ENCODE peak calls at places on chromosomes 12 and 14, in eight cellular contexts. One of them, this sample, is unnamed.

GRCh38 chr14:103382375-103382774 is 2.8 kb upstream of the MARK3 start:
- DNase-seq in midbrain: no peak
- DNase-seq in NCI-H187: no peak
- DNase-seq in naive thymus-derived CD8-positive, alpha-beta T cell: no peak
- DNase-seq in esophagus muscularis mucosa: no peak
- DNase-seq in tibial artery: no peak
- DNase-seq in endothelial cell: no peak
- DNase-seq in activated naive CD4-positive, alpha-beta T cell treated with anti-CD3 and anti-CD28 coated beads, Interleukin-2, amount 50 U/mL, for 16 hours: no peak
- DNase-seq in this sample: no peak

GRCh38 chr12:124956571-124956970 is 32.4 kb downstream of the DHX37 start:
- DNase-seq in NCI-H187: no peak
- DNase-seq in esophagus muscularis mucosa: no peak
- DNase-seq in endothelial cell: no peak
- DNase-seq in naive thymus-derived CD8-positive, alpha-beta T cell: no peak
- DNase-seq in tibial artery: no peak
- DNase-seq in activated naive CD4-positive, alpha-beta T cell treated with anti-CD3 and anti-CD28 coated beads, Interleukin-2, amount 50 U/mL, for 16 hours: no peak
- DNase-seq in midbrain: no peak
- DNase-seq in this sample: no peak

GRCh38 chr12:127613056-127613455 is 653.9 kb upstream of the TMEM132C start:
- DNase-seq in tibial artery: no peak
- DNase-seq in NCI-H187: no peak
- DNase-seq in naive thymus-derived CD8-positive, alpha-beta T cell: no peak
- DNase-seq in endothelial cell: no peak
- DNase-seq in esophagus muscularis mucosa: no peak
- DNase-seq in activated naive CD4-positive, alpha-beta T cell treated with anti-CD3 and anti-CD28 coated beads, Interleukin-2, amount 50 U/mL, for 16 hours: no peak
- DNase-seq in midbrain: no peak
- DNase-seq in this sample: no peak

GRCh38 chr12:132606466-132606865 is 3.9 kb downstream of the LRCOL1 start:
- DNase-seq in naive thymus-derived CD8-positive, alpha-beta T cell: no peak
- DNase-seq in endothelial cell: no peak
- DNase-seq in NCI-H187: no peak
- DNase-seq in activated naive CD4-positive, alpha-beta T cell treated with anti-CD3 and anti-CD28 coated beads, Interleukin-2, amount 50 U/mL, for 16 hours: no peak
- DNase-seq in esophagus muscularis mucosa: no peak
- DNase-seq in tibial artery: no peak
- DNase-seq in midbrain: no peak
- DNase-seq in this sample: no peak

GRCh38 chr12:52677126-52677525 is 3.1 kb downstream of the KRT1 start:
- DNase-seq in tibial artery: no peak
- DNase-seq in esophagus muscularis mucosa: no peak
- DNase-seq in naive thymus-derived CD8-positive, alpha-beta T cell: no peak
- DNase-seq in endothelial cell: no peak
- DNase-seq in NCI-H187: no peak
- DNase-seq in activated naive CD4-positive, alpha-beta T cell treated with anti-CD3 and anti-CD28 coated beads, Interleukin-2, amount 50 U/mL, for 16 hours: no peak
- DNase-seq in midbrain: no peak
- DNase-seq in this sample: no peak

GRCh38 chr12:3520711-3521110 is 29.7 kb downstream of the PRMT8 start:
- DNase-seq in naive thymus-derived CD8-positive, alpha-beta T cell: no peak
- DNase-seq in endothelial cell: no peak
- DNase-seq in esophagus muscularis mucosa: no peak
- DNase-seq in tibial artery: no peak
- DNase-seq in activated naive CD4-positive, alpha-beta T cell treated with anti-CD3 and anti-CD28 coated beads, Interleukin-2, amount 50 U/mL, for 16 hours: no peak
- DNase-seq in NCI-H187: no peak
- DNase-seq in midbrain: no peak
- DNase-seq in this sample: no peak

GRCh38 chr12:24902521-24903304 is 46.2 kb downstream of the BCAT1 start:
- DNase-seq in NCI-H187: no peak
- DNase-seq in esophagus muscularis mucosa: no peak
- DNase-seq in midbrain: peak
- DNase-seq in tibial artery: no peak
- DNase-seq in endothelial cell: peak
- DNase-seq in naive thymus-derived CD8-positive, alpha-beta T cell: no peak
- DNase-seq in activated naive CD4-positive, alpha-beta T cell treated with anti-CD3 and anti-CD28 coated beads, Interleukin-2, amount 50 U/mL, for 16 hours: peak
- DNase-seq in this sample: no peak

GRCh38 chr14:91755560-91755959 is 23.7 kb upstream of the CATSPERB start:
- DNase-seq in esophagus muscularis mucosa: no peak
- DNase-seq in activated naive CD4-positive, alpha-beta T cell treated with anti-CD3 and anti-CD28 coated beads, Interleukin-2, amount 50 U/mL, for 16 hours: no peak
- DNase-seq in endothelial cell: no peak
- DNase-seq in NCI-H187: no peak
- DNase-seq in midbrain: no peak
- DNase-seq in naive thymus-derived CD8-positive, alpha-beta T cell: no peak
- DNase-seq in tibial artery: no peak
- DNase-seq in this sample: no peak

GRCh38 chr14:96184737-96185136 is 19.9 kb upstream of the BDKRB2 start:
- DNase-seq in endothelial cell: no peak
- DNase-seq in tibial artery: no peak
- DNase-seq in NCI-H187: no peak
- DNase-seq in midbrain: no peak
- DNase-seq in activated naive CD4-positive, alpha-beta T cell treated with anti-CD3 and anti-CD28 coated beads, Interleukin-2, amount 50 U/mL, for 16 hours: no peak
- DNase-seq in naive thymus-derived CD8-positive, alpha-beta T cell: no peak
- DNase-seq in esophagus muscularis mucosa: no peak
- DNase-seq in this sample: no peak

GRCh38 chr14:96098309-96098998 is 59.3 kb downstream of the C14orf132 start:
- DNase-seq in activated naive CD4-positive, alpha-beta T cell treated with anti-CD3 and anti-CD28 coated beads, Interleukin-2, amount 50 U/mL, for 16 hours: no peak
- DNase-seq in esophagus muscularis mucosa: no peak
- DNase-seq in midbrain: peak
- DNase-seq in naive thymus-derived CD8-positive, alpha-beta T cell: no peak
- DNase-seq in endothelial cell: peak
- DNase-seq in NCI-H187: peak
- DNase-seq in tibial artery: no peak
- DNase-seq in this sample: peak

GRCh38 chr12:28802706-28803438 is 346.2 kb upstream of the FAR2 start:
- DNase-seq in esophagus muscularis mucosa: no peak
- DNase-seq in endothelial cell: no peak
- DNase-seq in midbrain: no peak
- DNase-seq in tibial artery: no peak
- DNase-seq in activated naive CD4-positive, alpha-beta T cell treated with anti-CD3 and anti-CD28 coated beads, Interleukin-2, amount 50 U/mL, for 16 hours: no peak
- DNase-seq in NCI-H187: no peak
- DNase-seq in naive thymus-derived CD8-positive, alpha-beta T cell: no peak
- DNase-seq in this sample: no peak

GRCh38 chr12:111066744-111067437 is 146.5 kb upstream of the MYL2 start:
- DNase-seq in naive thymus-derived CD8-positive, alpha-beta T cell: no peak
- DNase-seq in NCI-H187: no peak
- DNase-seq in midbrain: no peak
- DNase-seq in endothelial cell: no peak
- DNase-seq in activated naive CD4-positive, alpha-beta T cell treated with anti-CD3 and anti-CD28 coated beads, Interleukin-2, amount 50 U/mL, for 16 hours: no peak
- DNase-seq in tibial artery: no peak
- DNase-seq in esophagus muscularis mucosa: no peak
- DNase-seq in this sample: no peak

GRCh38 chr12:59780605-59781135 is 184.8 kb downstream of the SLC16A7 start:
- DNase-seq in endothelial cell: peak
- DNase-seq in naive thymus-derived CD8-positive, alpha-beta T cell: no peak
- DNase-seq in esophagus muscularis mucosa: no peak
- DNase-seq in activated naive CD4-positive, alpha-beta T cell treated with anti-CD3 and anti-CD28 coated beads, Interleukin-2, amount 50 U/mL, for 16 hours: no peak
- DNase-seq in NCI-H187: no peak
- DNase-seq in midbrain: peak
- DNase-seq in tibial artery: no peak
- DNase-seq in this sample: no peak

GRCh38 chr14:95935228-95935822 is 58.7 kb downstream of the TUNAR start:
- DNase-seq in NCI-H187: no peak
- DNase-seq in endothelial cell: peak
- DNase-seq in activated naive CD4-positive, alpha-beta T cell treated with anti-CD3 and anti-CD28 coated beads, Interleukin-2, amount 50 U/mL, for 16 hours: no peak
- DNase-seq in tibial artery: no peak
- DNase-seq in naive thymus-derived CD8-positive, alpha-beta T cell: peak
- DNase-seq in esophagus muscularis mucosa: no peak
- DNase-seq in midbrain: peak
- DNase-seq in this sample: peak

GRCh38 chr12:92506891-92507290 is 195.9 kb upstream of the PLEKHG7 start:
- DNase-seq in NCI-H187: no peak
- DNase-seq in esophagus muscularis mucosa: no peak
- DNase-seq in activated naive CD4-positive, alpha-beta T cell treated with anti-CD3 and anti-CD28 coated beads, Interleukin-2, amount 50 U/mL, for 16 hours: no peak
- DNase-seq in midbrain: no peak
- DNase-seq in naive thymus-derived CD8-positive, alpha-beta T cell: no peak
- DNase-seq in tibial artery: no peak
- DNase-seq in endothelial cell: no peak
- DNase-seq in this sample: no peak

GRCh38 chr12:132389066-132389465 is 59.7 kb upstream of the GALNT9 start:
- DNase-seq in naive thymus-derived CD8-positive, alpha-beta T cell: no peak
- DNase-seq in esophagus muscularis mucosa: no peak
- DNase-seq in tibial artery: peak
- DNase-seq in midbrain: no peak
- DNase-seq in activated naive CD4-positive, alpha-beta T cell treated with anti-CD3 and anti-CD28 coated beads, Interleukin-2, amount 50 U/mL, for 16 hours: no peak
- DNase-seq in NCI-H187: no peak
- DNase-seq in endothelial cell: no peak
- DNase-seq in this sample: no peak

GRCh38 chr12:109608796-109609195 is 35.2 kb downstream of the MVK start:
- DNase-seq in NCI-H187: no peak
- DNase-seq in endothelial cell: no peak
- DNase-seq in activated naive CD4-positive, alpha-beta T cell treated with anti-CD3 and anti-CD28 coated beads, Interleukin-2, amount 50 U/mL, for 16 hours: no peak
- DNase-seq in midbrain: no peak
- DNase-seq in tibial artery: no peak
- DNase-seq in esophagus muscularis mucosa: no peak
- DNase-seq in naive thymus-derived CD8-positive, alpha-beta T cell: no peak
- DNase-seq in this sample: no peak

GRCh38 chr12:57250956-57251355 is at the start of gene STAC3:
- DNase-seq in NCI-H187: no peak
- DNase-seq in tibial artery: no peak
- DNase-seq in midbrain: no peak
- DNase-seq in endothelial cell: no peak
- DNase-seq in esophagus muscularis mucosa: no peak
- DNase-seq in activated naive CD4-positive, alpha-beta T cell treated with anti-CD3 and anti-CD28 coated beads, Interleukin-2, amount 50 U/mL, for 16 hours: no peak
- DNase-seq in naive thymus-derived CD8-positive, alpha-beta T cell: no peak
- DNase-seq in this sample: no peak

GRCh38 chr14:74956000-74956279 is 543 bp upstream of the PGF start:
- DNase-seq in esophagus muscularis mucosa: no peak
- DNase-seq in midbrain: no peak
- DNase-seq in activated naive CD4-positive, alpha-beta T cell treated with anti-CD3 and anti-CD28 coated beads, Interleukin-2, amount 50 U/mL, for 16 hours: no peak
- DNase-seq in NCI-H187: no peak
- DNase-seq in naive thymus-derived CD8-positive, alpha-beta T cell: no peak
- DNase-seq in endothelial cell: no peak
- DNase-seq in tibial artery: no peak
- DNase-seq in this sample: no peak

GRCh38 chr12:90572778-90573177 is 382.2 kb downstream of the CCER1 start:
- DNase-seq in activated naive CD4-positive, alpha-beta T cell treated with anti-CD3 and anti-CD28 coated beads, Interleukin-2, amount 50 U/mL, for 16 hours: no peak
- DNase-seq in naive thymus-derived CD8-positive, alpha-beta T cell: no peak
- DNase-seq in endothelial cell: no peak
- DNase-seq in NCI-H187: no peak
- DNase-seq in tibial artery: no peak
- DNase-seq in midbrain: no peak
- DNase-seq in esophagus muscularis mucosa: no peak
- DNase-seq in this sample: no peak

GRCh38 chr12:31962076-31962475 is 2.9 kb downstream of the RESF1 start:
- DNase-seq in NCI-H187: no peak
- DNase-seq in esophagus muscularis mucosa: no peak
- DNase-seq in tibial artery: no peak
- DNase-seq in activated naive CD4-positive, alpha-beta T cell treated with anti-CD3 and anti-CD28 coated beads, Interleukin-2, amount 50 U/mL, for 16 hours: no peak
- DNase-seq in midbrain: no peak
- DNase-seq in endothelial cell: no peak
- DNase-seq in naive thymus-derived CD8-positive, alpha-beta T cell: peak
- DNase-seq in this sample: no peak

GRCh38 chr12:68425998-68426397 is 93.8 kb upstream of the MDM1 start:
- DNase-seq in esophagus muscularis mucosa: no peak
- DNase-seq in midbrain: no peak
- DNase-seq in naive thymus-derived CD8-positive, alpha-beta T cell: no peak
- DNase-seq in endothelial cell: no peak
- DNase-seq in tibial artery: no peak
- DNase-seq in activated naive CD4-positive, alpha-beta T cell treated with anti-CD3 and anti-CD28 coated beads, Interleukin-2, amount 50 U/mL, for 16 hours: no peak
- DNase-seq in NCI-H187: no peak
- DNase-seq in this sample: no peak

GRCh38 chr12:67677166-67677565 is 28.6 kb downstream of the DYRK2 start:
- DNase-seq in NCI-H187: no peak
- DNase-seq in naive thymus-derived CD8-positive, alpha-beta T cell: no peak
- DNase-seq in midbrain: no peak
- DNase-seq in tibial artery: no peak
- DNase-seq in esophagus muscularis mucosa: no peak
- DNase-seq in endothelial cell: no peak
- DNase-seq in activated naive CD4-positive, alpha-beta T cell treated with anti-CD3 and anti-CD28 coated beads, Interleukin-2, amount 50 U/mL, for 16 hours: no peak
- DNase-seq in this sample: no peak

GRCh38 chr12:88566430-88566829 is 13.8 kb downstream of the KITLG start:
- DNase-seq in endothelial cell: no peak
- DNase-seq in activated naive CD4-positive, alpha-beta T cell treated with anti-CD3 and anti-CD28 coated beads, Interleukin-2, amount 50 U/mL, for 16 hours: no peak
- DNase-seq in NCI-H187: no peak
- DNase-seq in naive thymus-derived CD8-positive, alpha-beta T cell: no peak
- DNase-seq in tibial artery: no peak
- DNase-seq in midbrain: no peak
- DNase-seq in esophagus muscularis mucosa: no peak
- DNase-seq in this sample: no peak

GRCh38 chr12:2844786-2845185 is 10.0 kb upstream of the NRIP2 start:
- DNase-seq in midbrain: no peak
- DNase-seq in naive thymus-derived CD8-positive, alpha-beta T cell: no peak
- DNase-seq in activated naive CD4-positive, alpha-beta T cell treated with anti-CD3 and anti-CD28 coated beads, Interleukin-2, amount 50 U/mL, for 16 hours: no peak
- DNase-seq in tibial artery: no peak
- DNase-seq in NCI-H187: no peak
- DNase-seq in endothelial cell: no peak
- DNase-seq in esophagus muscularis mucosa: no peak
- DNase-seq in this sample: no peak

GRCh38 chr12:111792155-111792876 is 25.6 kb downstream of the ALDH2 start:
- DNase-seq in esophagus muscularis mucosa: no peak
- DNase-seq in activated naive CD4-positive, alpha-beta T cell treated with anti-CD3 and anti-CD28 coated beads, Interleukin-2, amount 50 U/mL, for 16 hours: no peak
- DNase-seq in endothelial cell: no peak
- DNase-seq in NCI-H187: no peak
- DNase-seq in tibial artery: peak
- DNase-seq in naive thymus-derived CD8-positive, alpha-beta T cell: no peak
- DNase-seq in midbrain: no peak
- DNase-seq in this sample: no peak

This sample was measured in naive thymus-derived CD4-positive, alpha-beta T cell.